ENCODE peak calls at places on chromosomes 1 and 21, in seven cellular contexts. Z is Right ventricle myocardium superior; B is activated T-cell treated with anti-CD3 and anti-CD28 coated beads, Interleukin-2, amount 50 U/mL, for 1 hour; P is AG08395; R is brain microvascular endothelial cell; X is pons; K is left colon. C is an unnamed sample.

GRCh38 chr1:157167437-157167836 is 29.2 kb upstream of the ETV3 start:
- DNase-seq in R (no peak), B (no peak), K (no peak), Z (no peak), X (no peak), P (no peak), C (no peak)

GRCh38 chr1:117070124-117070523 is 10.0 kb downstream of the TTF2 start:
- DNase-seq in K (no peak), X (no peak), Z (no peak), P (no peak), B (no peak), R (peak), C (no peak)

GRCh38 chr1:204457665-204458064 is 36.9 kb downstream of the PIK3C2B start:
- DNase-seq in B (no peak), K (no peak), R (no peak), P (no peak), X (no peak), Z (peak), C (no peak)

GRCh38 chr1:155049651-155050559 is 1.2 kb upstream of the ADAM15 start:
- DNase-seq in R (no peak), K (no peak), B (no peak), P (peak), Z (no peak), X (no peak), C (no peak)

GRCh38 chr21:25501448-25501847 is 105.8 kb downstream of the MRPL39 start:
- DNase-seq in Z (no peak), K (no peak), X (no peak), B (no peak), P (no peak), R (no peak), C (no peak)

GRCh38 chr1:20988943-20989342 is 187.8 kb downstream of the EIF4G3 start:
- DNase-seq in K (no peak), B (no peak), R (no peak), P (no peak), Z (no peak), X (no peak), C (no peak)

GRCh38 chr1:225451340-225451739 is 23.5 kb upstream of the LBR start:
- DNase-seq in R (no peak), Z (no peak), X (no peak), K (no peak), P (no peak), B (no peak), C (no peak)

GRCh38 chr1:9400425-9401079 is 107.9 kb downstream of the SPSB1 start:
- DNase-seq in K (no peak), X (no peak), P (no peak), B (no peak), R (no peak), Z (no peak), C (no peak)

GRCh38 chr21:36647279-36648093 is 51.4 kb upstream of the SIM2 start:
- DNase-seq in X (no peak), K (no peak), Z (no peak), B (no peak), P (no peak), R (peak), C (no peak)

GRCh38 chr21:15967661-15968060 is 237.9 kb downstream of the USP25 start:
- DNase-seq in K (no peak), Z (no peak), B (no peak), P (peak), R (peak), X (no peak), C (no peak)

GRCh38 chr1:210385228-210385627 is 56.5 kb downstream of the HHAT start:
- DNase-seq in B (no peak), K (no peak), R (no peak), P (no peak), Z (no peak), X (no peak), C (no peak)

GRCh38 chr1:14737561-14738094 is 139.1 kb downstream of the KAZN start:
- DNase-seq in X (no peak), K (no peak), P (no peak), R (no peak), Z (no peak), B (no peak), C (no peak)

C was measured in pancreas.